ENCODE peak calls at places on chromosomes 11 and 22, in four cellular contexts. One of them, this sample, is unnamed.
A peak's percentile ranks its signal among the peaks of the same experiment; 100 is the strongest.

GRCh38 chr11:63683133-63683991 is 2.1 kb downstream of the RTN3 start:
- DNase-seq in HepG2: no peak
- DNase-seq in GM12878: no peak
- DNase-seq in H1: no peak
- DNase-seq in this sample: no peak

GRCh38 chr11:27437824-27438594 is 34.6 kb downstream of the LGR4 start:
- DNase-seq in HepG2: no peak
- DNase-seq in H1: no peak
- DNase-seq in GM12878: no peak
- DNase-seq in this sample: no peak

GRCh38 chr11:85955531-85955930 is 100.3 kb downstream of the CCDC83 start:
- DNase-seq in HepG2: no peak
- DNase-seq in H1: no peak
- DNase-seq in GM12878: no peak
- DNase-seq in this sample: peak; percentile 35

GRCh38 chr11:105208038-105208437 is 68.5 kb upstream of the CARD18 start:
- DNase-seq in GM12878: no peak
- DNase-seq in H1: no peak
- DNase-seq in HepG2: no peak
- DNase-seq in this sample: no peak

GRCh38 chr11:65793144-65793581 is 6.3 kb downstream of the OVOL1 start:
- DNase-seq in H1: no peak
- DNase-seq in HepG2: no peak
- DNase-seq in GM12878: no peak
- DNase-seq in this sample: no peak

GRCh38 chr11:35305670-35306382 is 113.5 kb downstream of the SLC1A2 start:
- DNase-seq in H1: peak; percentile 53
- DNase-seq in HepG2: peak; percentile 12
- DNase-seq in GM12878: no peak
- DNase-seq in this sample: peak; percentile 22

GRCh38 chr11:86524603-86525352 is 147.6 kb downstream of the ME3 start:
- DNase-seq in HepG2: peak; percentile 44
- DNase-seq in GM12878: no peak
- DNase-seq in H1: no peak
- DNase-seq in this sample: no peak

GRCh38 chr11:26622201-26622600 is 50.1 kb upstream of the MUC15 start:
- DNase-seq in H1: no peak
- DNase-seq in HepG2: no peak
- DNase-seq in GM12878: no peak
- DNase-seq in this sample: no peak

GRCh38 chr11:22583963-22584492 is 41.6 kb downstream of the FANCF start:
- DNase-seq in GM12878: no peak
- DNase-seq in HepG2: no peak
- DNase-seq in H1: no peak
- DNase-seq in this sample: no peak

GRCh38 chr22:42172385-42173172 is 42.0 kb upstream of the CYP2D6 start:
- DNase-seq in H1: no peak
- DNase-seq in GM12878: no peak
- DNase-seq in HepG2: peak; percentile 74
- DNase-seq in this sample: no peak

GRCh38 chr11:12276831-12277475 is 100.4 kb upstream of the PARVA start:
- DNase-seq in H1: no peak
- DNase-seq in GM12878: no peak
- DNase-seq in HepG2: no peak
- DNase-seq in this sample: no peak

GRCh38 chr22:44119669-44120313 is 60.9 kb upstream of the PARVG start:
- DNase-seq in HepG2: no peak
- DNase-seq in GM12878: no peak
- DNase-seq in H1: no peak
- DNase-seq in this sample: no peak

GRCh38 chr11:62805991-62806441 is 776 bp upstream of the NXF1 start:
- DNase-seq in GM12878: no peak
- DNase-seq in H1: no peak
- DNase-seq in HepG2: no peak
- DNase-seq in this sample: no peak

GRCh38 chr11:130094614-130095013 is 24.9 kb downstream of the APLP2 start:
- DNase-seq in HepG2: no peak
- DNase-seq in H1: no peak
- DNase-seq in GM12878: no peak
- DNase-seq in this sample: no peak

GRCh38 chr11:17528181-17528691 is 16.0 kb downstream of the USH1C start:
- DNase-seq in HepG2: peak; percentile 23
- DNase-seq in H1: peak; percentile 90
- DNase-seq in GM12878: no peak
- DNase-seq in this sample: peak; percentile 47

GRCh38 chr22:31327786-31328544 is 18.2 kb downstream of the PATZ1 start:
- DNase-seq in HepG2: no peak
- DNase-seq in H1: no peak
- DNase-seq in GM12878: no peak
- DNase-seq in this sample: no peak

GRCh38 chr11:11149671-11150459 is 203.2 kb downstream of the CSNK2A3 start:
- DNase-seq in GM12878: no peak
- DNase-seq in H1: no peak
- DNase-seq in HepG2: no peak
- DNase-seq in this sample: no peak

GRCh38 chr11:119626197-119626909 is 102.6 kb downstream of the NECTIN1 start:
- DNase-seq in H1: no peak
- DNase-seq in GM12878: no peak
- DNase-seq in HepG2: peak; percentile 70
- DNase-seq in this sample: no peak

GRCh38 chr11:40134820-40135219 is 1324.6 kb downstream of the LRRC4C start:
- DNase-seq in H1: no peak
- DNase-seq in HepG2: no peak
- DNase-seq in GM12878: no peak
- DNase-seq in this sample: no peak

GRCh38 chr22:32661737-32662586 is 139.5 kb upstream of the TIMP3 start:
- DNase-seq in H1: no peak
- DNase-seq in HepG2: no peak
- DNase-seq in GM12878: no peak
- DNase-seq in this sample: no peak

GRCh38 chr22:30217698-30218565 is 28.6 kb downstream of the LIF start:
- DNase-seq in HepG2: no peak
- DNase-seq in GM12878: no peak
- DNase-seq in H1: no peak
- DNase-seq in this sample: no peak

GRCh38 chr11:13298765-13299164 is 21.2 kb downstream of the BMAL1 start:
- DNase-seq in H1: no peak
- DNase-seq in GM12878: no peak
- DNase-seq in HepG2: no peak
- DNase-seq in this sample: no peak

GRCh38 chr11:8757047-8757446 is 74.5 kb downstream of the RPL27A start:
- DNase-seq in GM12878: no peak
- DNase-seq in HepG2: peak; percentile 65
- DNase-seq in H1: no peak
- DNase-seq in this sample: no peak

GRCh38 chr11:116148056-116148455 is 624.7 kb downstream of the BUD13 start:
- DNase-seq in H1: no peak
- DNase-seq in GM12878: no peak
- DNase-seq in HepG2: no peak
- DNase-seq in this sample: peak; percentile 35

GRCh38 chr22:46815896-46816721 is 53.7 kb downstream of the TBC1D22A start:
- DNase-seq in H1: peak; percentile 45
- DNase-seq in HepG2: peak; percentile 39
- DNase-seq in GM12878: no peak
- DNase-seq in this sample: no peak

GRCh38 chr22:29203883-29204282 is 1.8 kb upstream of the EMID1 start:
- DNase-seq in H1: no peak
- DNase-seq in HepG2: no peak
- DNase-seq in GM12878: no peak
- DNase-seq in this sample: no peak

GRCh38 chr11:111684259-111684658 is 81.9 kb downstream of the PPP2R1B start:
- DNase-seq in H1: no peak
- DNase-seq in GM12878: no peak
- DNase-seq in HepG2: no peak
- DNase-seq in this sample: no peak

GRCh38 chr11:96303980-96304379 is 39.0 kb downstream of the MAML2 start:
- DNase-seq in HepG2: no peak
- DNase-seq in H1: no peak
- DNase-seq in GM12878: no peak
- DNase-seq in this sample: no peak
- H3K9ac ChIP-seq in HepG2: no peak overlapping the region
- H3K9ac ChIP-seq in H1: no peak overlapping the region
- H3K9ac ChIP-seq in GM12878: no peak overlapping the region
- H3K9ac ChIP-seq in this sample: no peak overlapping the region

GRCh38 chr11:1881442-1882264 is 10.0 kb downstream of the PRR33 start:
- DNase-seq in GM12878: no peak
- DNase-seq in H1: no peak
- DNase-seq in HepG2: no peak
- DNase-seq in this sample: no peak
- H3K27me3 ChIP-seq in GM12878: no peaks in the 10 kb centered on the region
- H3K27me3 ChIP-seq in H1: no peaks in the 10 kb centered on the region
- H3K27me3 ChIP-seq in HepG2: peaks cover 57% of the 10 kb centered on the region
- H3K27me3 ChIP-seq in this sample: no peaks in the 10 kb centered on the region

GRCh38 chr22:47990486-47990885 is 1228.0 kb downstream of the TBC1D22A start:
- DNase-seq in GM12878: no peak
- DNase-seq in HepG2: no peak
- DNase-seq in H1: no peak
- DNase-seq in this sample: no peak
- TF ChIP-seq SUZ12 in GM12878: no peak
- TF ChIP-seq SUZ12 in HepG2: no peak
- TF ChIP-seq SUZ12 in H1: no peak
- TF ChIP-seq SUZ12 in this sample: no peak

GRCh38 chr11:70825893-70826540 is 426.4 kb downstream of the SHANK2 start:
- DNase-seq in GM12878: no peak
- DNase-seq in HepG2: no peak
- DNase-seq in H1: no peak
- DNase-seq in this sample: no peak

GRCh38 chr11:70824590-70825300 is 426.4 kb downstream of the CTTN start:
- DNase-seq in H1: no peak
- DNase-seq in HepG2: no peak
- DNase-seq in GM12878: no peak
- DNase-seq in this sample: peak; percentile 13

GRCh38 chr11:70828498-70829159 is 423.7 kb downstream of the SHANK2 start:
- DNase-seq in H1: no peak
- DNase-seq in GM12878: no peak
- DNase-seq in HepG2: no peak
- DNase-seq in this sample: no peak

GRCh38 chr11:70826950-70827349 is 425.4 kb downstream of the SHANK2 start:
- DNase-seq in HepG2: no peak
- DNase-seq in GM12878: no peak
- DNase-seq in H1: no peak
- DNase-seq in this sample: no peak

GRCh38 chr11:70826541-70826943 is 425.8 kb downstream of the SHANK2 start:
- DNase-seq in HepG2: no peak
- DNase-seq in H1: peak; percentile 69
- DNase-seq in GM12878: no peak
- DNase-seq in this sample: no peak
- H3K9ac ChIP-seq in HepG2: no peak overlapping the region
- H3K9ac ChIP-seq in H1: no peak overlapping the region
- H3K9ac ChIP-seq in GM12878: no peak overlapping the region
- H3K9ac ChIP-seq in this sample: no peak overlapping the region

GRCh38 chr11:61571337-61571736 is 9.5 kb downstream of the SYT7 start:
- DNase-seq in HepG2: no peak
- DNase-seq in GM12878: no peak
- DNase-seq in H1: no peak
- DNase-seq in this sample: no peak
- H3K27me3 ChIP-seq in HepG2: no peaks in the 10 kb centered on the region
- H3K27me3 ChIP-seq in GM12878: peaks cover 2% of the 10 kb centered on the region
- H3K27me3 ChIP-seq in H1: peaks cover 9% of the 10 kb centered on the region
- H3K27me3 ChIP-seq in this sample: peaks cover 42% of the 10 kb centered on the region

DNA sequence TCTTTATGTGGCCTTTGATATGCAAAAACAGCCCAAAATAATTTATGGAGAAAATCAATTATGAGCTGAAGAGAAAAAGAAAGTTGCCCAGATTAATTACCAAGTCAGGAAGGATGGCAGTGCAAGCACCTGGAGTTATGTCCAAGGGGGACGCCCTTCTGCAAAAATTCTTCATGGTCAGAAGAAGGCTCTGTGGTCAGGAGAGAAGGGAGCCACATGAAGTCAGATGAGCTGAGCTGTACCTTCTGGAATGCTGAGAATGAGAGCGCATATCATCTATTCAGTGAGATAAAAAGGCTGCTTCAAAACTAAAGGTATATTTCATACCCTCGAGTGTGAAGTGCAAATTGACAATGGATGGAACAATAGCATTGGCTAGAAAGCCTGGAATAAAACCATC is 607.4 kb downstream of the NTM start:
- DNase-seq in HepG2: no peak
- DNase-seq in GM12878: no peak
- DNase-seq in H1: no peak
- DNase-seq in this sample: no peak
- TF ChIP-seq SUZ12 in HepG2: no peak
- TF ChIP-seq SUZ12 in GM12878: no peak
- TF ChIP-seq SUZ12 in H1: no peak
- TF ChIP-seq SUZ12 in this sample: no peak

GRCh38 chr11:44977493-44977984 is 26.9 kb upstream of the TP53I11 start:
- DNase-seq in GM12878: no peak
- DNase-seq in H1: no peak
- DNase-seq in HepG2: no peak
- DNase-seq in this sample: no peak
- H3K9ac ChIP-seq in GM12878: no peak overlapping the region
- H3K9ac ChIP-seq in H1: no peak overlapping the region
- H3K9ac ChIP-seq in HepG2: no peak overlapping the region
- H3K9ac ChIP-seq in this sample: peak overlapping the region; percentile 14

DNA sequence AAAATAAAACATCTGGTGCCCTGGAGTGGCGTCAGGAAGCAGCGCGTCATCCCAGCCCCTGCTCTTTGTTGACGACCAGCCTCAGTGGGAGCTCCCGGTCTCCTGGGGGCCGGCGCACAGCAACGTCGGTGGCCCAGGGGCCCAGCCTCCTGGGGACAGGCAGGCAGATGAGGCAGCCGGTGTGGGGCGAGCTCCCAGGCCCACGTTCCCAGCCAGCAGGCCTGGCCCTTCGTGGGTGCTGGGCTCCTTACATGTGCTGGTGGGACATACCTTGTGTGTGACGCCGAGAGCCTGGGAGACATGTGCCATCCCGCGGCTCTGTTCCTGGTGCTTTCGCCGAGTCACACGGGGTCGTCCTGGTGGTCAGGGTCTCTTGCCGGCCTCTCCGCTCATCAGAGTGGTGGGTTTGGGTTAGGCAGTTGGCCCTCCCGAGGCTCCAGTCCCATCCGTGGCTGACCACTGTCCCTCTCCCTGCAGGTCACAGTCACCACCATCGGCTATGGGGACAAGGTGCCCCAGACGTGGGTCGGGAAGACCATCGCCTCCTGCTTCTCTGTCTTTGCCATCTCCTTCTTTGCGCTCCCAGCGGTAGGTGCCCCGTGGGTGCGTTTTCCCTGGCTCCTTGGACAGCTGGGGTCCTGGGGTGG is 116.7 kb downstream of the KCNQ1OT1 start:
- DNase-seq in H1: peak; percentile 45
- DNase-seq in GM12878: no peak
- DNase-seq in HepG2: no peak
- DNase-seq in this sample: no peak
- H3K27me3 ChIP-seq in H1: peaks cover 56% of the 10 kb centered on the region
- H3K27me3 ChIP-seq in GM12878: no peaks in the 10 kb centered on the region
- H3K27me3 ChIP-seq in HepG2: peaks cover 86% of the 10 kb centered on the region
- H3K27me3 ChIP-seq in this sample: peaks cover 83% of the 10 kb centered on the region

This sample was measured in NT2/D1.